ENCODE peak calls at places on chromosome 1, in seven cellular contexts. F is body of pancreas, K is cardiac muscle cell, I is lower lobe of right lung, N is fibroblast of lung, B is endothelial cell of umbilical vein, D is pancreas. Z is an unnamed sample.

GRCh38 chr1:246699095-246699735 is 25.0 kb upstream of the SCCPDH start:
- DNase-seq in N (peak; percentile 94), B (peak; percentile 93), I (peak; percentile 90), K (peak; percentile 94), D (peak; percentile 87), F (peak; percentile 92), Z (peak; percentile 95)

GRCh38 chr1:224703702-224704408 is 87.7 kb downstream of the CNIH3 start:
- DNase-seq in D (no peak), I (no peak), K (no peak), B (no peak), N (no peak), F (no peak), Z (no peak)

GRCh38 chr1:233278621-233279020 is 16.9 kb downstream of the PCNX2 start:
- DNase-seq in I (no peak), F (no peak), D (no peak), N (no peak), B (no peak), K (no peak), Z (no peak)

GRCh38 chr1:8390707-8391106 is 72.8 kb downstream of the SLC45A1 start:
- DNase-seq in I (no peak), D (no peak), F (no peak), N (no peak), B (no peak), K (no peak), Z (no peak)

GRCh38 chr1:41545996-41546938 is 61.8 kb upstream of the EDN2 start:
- DNase-seq in B (no peak), F (no peak), I (no peak), K (no peak), D (no peak), N (peak; percentile 13), Z (no peak)

GRCh38 chr1:223319373-223319772 is 44.6 kb downstream of the SUSD4 start:
- DNase-seq in K (no peak), N (no peak), D (no peak), I (no peak), B (no peak), F (no peak), Z (no peak)

GRCh38 chr1:114033219-114033706 is 54.0 kb downstream of the OLFML3 start:
- DNase-seq in B (no peak), N (peak; percentile 8), F (no peak), D (no peak), K (peak; percentile 47), I (no peak), Z (no peak)

GRCh38 chr1:170494369-170494768 is 37.6 kb upstream of the GORAB start:
- DNase-seq in B (peak; percentile 91), F (peak; percentile 27), N (peak; percentile 84), I (no peak), D (no peak), K (no peak), Z (peak; percentile 56)

GRCh38 chr1:186574951-186575747 is 105.1 kb downstream of the PTGS2 start:
- DNase-seq in F (no peak), B (peak; percentile 79), D (no peak), N (peak; percentile 72), I (no peak), K (no peak), Z (no peak)

GRCh38 chr1:151832318-151832984 is 849 bp upstream of the RORC start:
- DNase-seq in N (no peak), B (no peak), I (peak; percentile 93), F (peak; percentile 99), D (peak; percentile 92), K (no peak), Z (peak; percentile 88)

GRCh38 chr1:67482733-67483482 is 52.7 kb upstream of the SERBP1 start:
- DNase-seq in F (no peak), I (peak; percentile 48), K (no peak), N (no peak), B (no peak), D (no peak), Z (no peak)

GRCh38 chr1:147585640-147586383 is 44.5 kb downstream of the BCL9 start:
- DNase-seq in I (no peak), N (peak; percentile 43), K (no peak), D (no peak), F (no peak), B (no peak), Z (no peak)

GRCh38 chr1:215606564-215607168 is 39.6 kb downstream of the KCTD3 start:
- DNase-seq in B (no peak), D (no peak), I (no peak), F (no peak), K (no peak), N (no peak), Z (no peak)
- TF ChIP-seq CTCF in B (peak; percentile 15), D (no peak), I (peak; percentile 53), F (peak; percentile 23), K (peak; percentile 52), N (no peak), Z (peak; percentile 39)

GRCh38 chr1:167333703-167334102 is 113.0 kb downstream of the POU2F1 start:
- DNase-seq in B (no peak), N (no peak), F (no peak), D (no peak), K (no peak), I (no peak), Z (no peak)

GRCh38 chr1:167330601-167331293 is 110.1 kb downstream of the POU2F1 start:
- DNase-seq in D (no peak), F (no peak), K (no peak), N (no peak), I (no peak), B (no peak), Z (no peak)

GRCh38 chr1:167333114-167333513 is 112.4 kb downstream of the POU2F1 start:
- DNase-seq in N (no peak), D (no peak), K (no peak), B (no peak), I (no peak), F (no peak), Z (no peak)

GRCh38 chr1:167331650-167332049 is 111.0 kb downstream of the POU2F1 start:
- DNase-seq in B (no peak), K (no peak), I (no peak), F (no peak), N (no peak), D (no peak), Z (no peak)

GRCh38 chr1:167332503-167332902 is 111.8 kb downstream of the POU2F1 start:
- DNase-seq in F (no peak), N (peak; percentile 28), I (no peak), B (peak; percentile 21), D (no peak), K (no peak), Z (no peak)
- H3K4me1 ChIP-seq in F (no peaks in the 10 kb centered on the region), N (no peaks in the 10 kb centered on the region), I (peaks cover 15% of the 10 kb centered on the region), B (no peaks in the 10 kb centered on the region), D (no peaks in the 10 kb centered on the region), K (peaks cover 18% of the 10 kb centered on the region), Z (no peaks in the 10 kb centered on the region)

GRCh38 chr1:10639301-10640078 is 157.0 kb downstream of the CASZ1 start:
- DNase-seq in B (no peak), K (no peak), I (no peak), N (peak; percentile 16), D (no peak), F (no peak), Z (no peak)

GRCh38 chr1:10642403-10643080 is 153.9 kb downstream of the CASZ1 start:
- DNase-seq in I (no peak), K (no peak), D (no peak), B (no peak), F (no peak), N (no peak), Z (no peak)

GRCh38 chr1:10640079-10640578 is 156.3 kb downstream of the CASZ1 start:
- DNase-seq in B (no peak), K (peak; percentile 55), N (no peak), I (no peak), F (peak; percentile 53), D (no peak), Z (no peak)

GRCh38 chr1:10641976-10642375 is 154.5 kb downstream of the CASZ1 start:
- DNase-seq in F (no peak), K (no peak), B (no peak), N (no peak), I (no peak), D (no peak), Z (no peak)

DNA sequence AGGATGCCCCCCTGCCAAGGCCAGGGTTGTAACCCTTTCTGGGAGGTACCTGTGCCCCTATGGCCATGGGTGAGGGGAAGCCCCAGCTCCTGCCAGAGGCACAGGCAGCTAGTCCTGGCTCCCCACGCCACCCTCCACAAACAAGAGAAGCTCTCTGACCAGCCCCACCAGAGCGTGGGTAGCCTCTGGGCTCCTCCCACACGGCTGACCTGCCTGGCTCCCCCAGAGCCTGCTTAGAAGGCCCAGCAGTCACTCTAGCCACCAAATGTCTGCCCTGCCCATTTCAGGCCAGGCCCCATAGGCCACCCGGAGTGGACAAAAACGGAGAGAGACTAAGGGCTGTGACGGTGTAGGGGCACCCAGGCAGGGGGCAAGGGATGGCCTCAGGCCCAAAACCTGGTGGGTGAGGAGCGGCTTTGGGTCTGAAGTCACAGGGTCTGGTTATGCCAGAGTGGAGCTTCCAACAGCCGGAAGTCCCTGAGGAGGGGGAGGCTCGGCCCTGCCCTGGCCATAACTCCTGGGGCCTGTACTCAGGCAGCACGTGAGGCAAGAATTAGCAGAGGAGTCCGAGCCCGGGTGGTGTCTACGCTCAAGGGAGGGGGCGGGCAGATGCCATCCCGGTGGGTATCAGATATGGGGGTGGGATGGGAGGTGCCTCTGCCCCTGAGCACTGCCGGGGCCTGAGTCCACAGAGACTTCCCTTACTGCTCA is 155.4 kb downstream of the CASZ1 start:
- DNase-seq in K (no peak), D (no peak), N (no peak), B (no peak), I (no peak), F (no peak), Z (no peak)
- H3K4me3 ChIP-seq in K (no peak overlapping the region), D (no peak overlapping the region), N (no peak overlapping the region), B (no peak overlapping the region), I (no peak overlapping the region), F (no peak overlapping the region), Z (no peak overlapping the region)

DNA sequence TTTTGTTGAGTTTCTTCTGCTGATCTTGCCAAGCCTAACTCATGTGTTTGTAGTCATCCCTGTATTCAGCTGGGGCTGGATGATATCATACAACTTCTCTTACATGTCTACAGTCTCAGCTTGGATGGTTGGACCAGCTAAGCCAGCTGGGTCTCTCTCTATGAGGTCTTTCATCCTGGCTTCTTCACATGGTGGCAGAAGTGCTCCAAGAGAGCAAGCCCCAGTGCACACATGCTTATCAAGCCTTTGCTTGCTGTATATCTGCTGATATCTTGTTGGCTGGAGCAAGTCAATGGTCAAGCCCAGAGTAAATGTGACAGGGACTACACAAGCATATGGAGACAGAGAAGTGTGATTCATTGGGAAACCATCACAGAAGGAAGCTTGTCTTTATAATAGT is 29.2 kb upstream of the SLC44A5 start:
- DNase-seq in D (no peak), N (no peak), K (no peak), F (no peak), I (no peak), B (no peak), Z (no peak)
- TF ChIP-seq CTCF in D (no peak), N (no peak), K (no peak), F (no peak), I (no peak), B (no peak), Z (no peak)